ENCODE peak calls at places on chromosomes 4 and X, in four cellular contexts. Z is endothelial cell, C is H4, T is BE2C. Y is an unnamed sample.

GRCh38 chrX:51614353-51614752 is 4.4 kb downstream of the CENPVL3 start:
- DNase-seq in C (peak), Z (no peak), T (peak), Y (no peak)

GRCh38 chr4:39565925-39566630 is 38.8 kb upstream of the UGDH start:
- DNase-seq in Z (no peak), C (peak), T (no peak), Y (no peak)

GRCh38 chr4:75939890-75940691 is 722 bp downstream of the NAAA start:
- DNase-seq in C (no peak), Z (peak), T (peak), Y (peak)

GRCh38 chrX:20595928-20596550 is 329.3 kb upstream of the RPS6KA3 start:
- DNase-seq in Z (no peak), T (peak), C (peak), Y (no peak)

GRCh38 chrX:11099465-11099864 is 11.7 kb upstream of the HCCS start:
- DNase-seq in C (no peak), Z (no peak), T (no peak), Y (no peak)

GRCh38 chr4:165150545-165150944 is 37.9 kb upstream of the TMEM192 start:
- DNase-seq in T (no peak), Z (no peak), C (no peak), Y (no peak)

GRCh38 chr4:1656132-1656531 is 28.0 kb downstream of the FAM53A start:
- DNase-seq in Z (no peak), T (no peak), C (no peak), Y (no peak)

GRCh38 chrX:136742721-136743379 is 37.9 kb downstream of the ARHGEF6 start:
- DNase-seq in C (no peak), T (no peak), Z (no peak), Y (no peak)

GRCh38 chr4:182212211-182212761 is 30.9 kb upstream of the TENM3 start:
- DNase-seq in T (peak), Z (no peak), C (no peak), Y (no peak)

GRCh38 chrX:40471965-40472648 is 108.7 kb upstream of the ATP6AP2 start:
- DNase-seq in Z (no peak), C (peak), T (peak), Y (no peak)

GRCh38 chrX:8755116-8755515 is 23.2 kb upstream of the ANOS1 start:
- DNase-seq in C (peak), Z (peak), T (no peak), Y (no peak)

GRCh38 chr4:1686440-1687036 is 2.4 kb upstream of the FAM53A start:
- DNase-seq in T (peak), Z (no peak), C (no peak), Y (no peak)

GRCh38 chrX:34809096-34809495 is 133.5 kb upstream of the FAM47B start:
- DNase-seq in C (no peak), Z (no peak), T (no peak), Y (no peak)

GRCh38 chr4:7979652-7979968 is 39.9 kb upstream of the AFAP1 start:
- DNase-seq in T (no peak), C (no peak), Z (no peak), Y (no peak)

GRCh38 chrX:72041901-72042859 is 89.5 kb downstream of the RTL5 start:
- DNase-seq in Z (no peak), C (no peak), T (peak), Y (no peak)

GRCh38 chrX:68498044-68498507 is 775 bp upstream of the YIPF6 start:
- DNase-seq in Z (peak), T (no peak), C (peak), Y (no peak)

GRCh38 chr4:74319506-74319905 is 11.2 kb downstream of the EPGN start:
- DNase-seq in Z (no peak), T (no peak), C (no peak), Y (no peak)

GRCh38 chrX:3271485-3272186 is 74.8 kb downstream of the MXRA5 start:
- DNase-seq in T (no peak), Z (no peak), C (peak), Y (no peak)

GRCh38 chr4:6328526-6328925 is 58.9 kb downstream of the WFS1 start:
- DNase-seq in Z (no peak), T (no peak), C (no peak), Y (no peak)

GRCh38 chr4:41207330-41207831 is 7.0 kb downstream of the APBB2 start:
- DNase-seq in Z (no peak), C (no peak), T (no peak), Y (no peak)

GRCh38 chrX:10529344-10529743 is 91.0 kb downstream of the MID1 start:
- DNase-seq in T (no peak), C (no peak), Z (no peak), Y (no peak)

GRCh38 chr4:154467886-154468285 is 23.7 kb downstream of the DCHS2 start:
- DNase-seq in C (no peak), Z (no peak), T (no peak), Y (no peak)

GRCh38 chr4:167000141-167000852 is 234.0 kb downstream of the SPOCK3 start:
- DNase-seq in Z (no peak), T (no peak), C (peak), Y (no peak)

GRCh38 chr4:152935661-152936445 is at the start of gene FHDC1:
- DNase-seq in C (no peak), Z (peak), T (peak), Y (peak)

GRCh38 chrX:110167952-110168451 is 149.9 kb downstream of the AMMECR1 start:
- DNase-seq in C (no peak), Z (peak), T (peak), Y (no peak)

GRCh38 chrX:130916636-130917422 is 13.8 kb upstream of the ENOX2 start:
- DNase-seq in T (peak), Z (peak), C (peak), Y (peak)

GRCh38 chr4:139935911-139936310 is 218.1 kb downstream of the MAML3 start:
- DNase-seq in C (no peak), T (no peak), Z (no peak), Y (no peak)

GRCh38 chr4:8525383-8526120 is 54.6 kb upstream of the GPR78 start:
- DNase-seq in Z (no peak), C (peak), T (no peak), Y (no peak)

GRCh38 chrX:9337056-9337455 is 127.8 kb upstream of the TBL1X start:
- DNase-seq in T (no peak), C (no peak), Z (no peak), Y (no peak)

GRCh38 chr4:8689741-8690140 is 97.2 kb downstream of the CPZ start:
- DNase-seq in C (no peak), Z (no peak), T (no peak), Y (no peak)

GRCh38 chr4:11367371-11367770 is 61.3 kb downstream of the HS3ST1 start:
- DNase-seq in T (no peak), C (peak), Z (no peak), Y (no peak)